ENCODE peak calls at places on chromosomes 12 and 14, in ten cellular contexts. T is testis, Q is Panc1, B is heart left ventricle, U is psoas muscle, J is left ventricle myocardium inferior, S is Peyer's patch, E is right lobe of liver, W is GM23338, K is upper lobe of right lung. F is an unnamed sample. For H3K27me3, the result is how much of the 10 kb centered on the place peaks cover.

GRCh38 chr12:64780531-64781373 is 21.5 kb upstream of the GNS start:
- DNase-seq in T (peak), Q (no peak), B (peak), U (peak), J (peak), S (peak), E (peak), W (peak), K (peak), F (no peak)

GRCh38 chr12:103632554-103633216 is 45.6 kb downstream of the STAB2 start:
- DNase-seq in T (peak), Q (peak), B (no peak), U (peak), J (no peak), S (peak), E (peak), W (peak), K (peak), F (no peak)

GRCh38 chr12:30573145-30573544 is 122.5 kb downstream of the IPO8 start:
- DNase-seq in T (no peak), Q (no peak), B (no peak), U (no peak), J (no peak), S (no peak), E (no peak), W (no peak), K (no peak), F (no peak)

GRCh38 chr12:57171668-57172067 is 24.2 kb upstream of the LRP1-AS start:
- DNase-seq in T (peak), Q (no peak), B (no peak), U (no peak), J (no peak), S (no peak), E (no peak), W (no peak), K (no peak), F (no peak)

GRCh38 chr14:35337557-35338255 is 45.5 kb downstream of the PSMA6 start:
- DNase-seq in T (no peak), Q (no peak), B (no peak), U (no peak), J (no peak), S (peak), E (no peak), W (peak), K (peak), F (no peak)

GRCh38 chr12:81797100-81797499 is 38.0 kb upstream of the PPFIA2 start:
- DNase-seq in T (no peak), Q (no peak), B (no peak), U (no peak), J (no peak), S (no peak), E (no peak), W (peak), K (no peak), F (no peak)

GRCh38 chr12:54217774-54218221 is 29.0 kb upstream of the SMUG1 start:
- DNase-seq in T (peak), Q (no peak), B (peak), U (no peak), J (peak), S (peak), E (no peak), W (peak), K (peak), F (no peak)

GRCh38 chr14:103542545-103543088 is 13.6 kb downstream of the TRMT61A start:
- DNase-seq in T (peak), Q (no peak), B (peak), U (peak), J (peak), S (no peak), E (peak), W (peak), K (no peak), F (no peak)

GRCh38 chr12:53867216-53868012 is 71.2 kb upstream of the HOXC13 start:
- DNase-seq in T (no peak), Q (no peak), B (no peak), U (no peak), J (no peak), S (no peak), E (no peak), W (peak), K (no peak), F (no peak)

GRCh38 chr14:77498984-77499527 is 440 bp upstream of the ISM2 start:
- DNase-seq in T (peak), Q (no peak), B (no peak), U (no peak), J (no peak), S (no peak), E (no peak), W (peak), K (peak), F (no peak)

GRCh38 chr14:77862154-77862783 is 62.4 kb downstream of the ADCK1 start:
- DNase-seq in T (peak), Q (peak), B (peak), U (peak), J (peak), S (peak), E (peak), W (peak), K (peak), F (peak)

GRCh38 chr12:7120166-7120565 is 8.5 kb downstream of the RBP5 start:
- DNase-seq in T (no peak), Q (no peak), B (no peak), U (no peak), J (no peak), S (no peak), E (no peak), W (no peak), K (no peak), F (no peak)

GRCh38 chr14:90624732-90625444 is 191.3 kb downstream of the TTC7B start:
- DNase-seq in T (no peak), Q (no peak), B (no peak), U (no peak), J (no peak), S (no peak), E (no peak), W (peak), K (no peak), F (no peak)

GRCh38 chr12:124554429-124555029 is 12.9 kb downstream of the NCOR2 start:
- DNase-seq in T (no peak), Q (no peak), B (peak), U (no peak), J (peak), S (no peak), E (no peak), W (no peak), K (no peak), F (no peak)

GRCh38 chr12:27123642-27124041 is 41.3 kb upstream of the C12orf71 start:
- DNase-seq in T (no peak), Q (no peak), B (no peak), U (no peak), J (no peak), S (no peak), E (no peak), W (peak), K (no peak), F (no peak)

GRCh38 chr12:115467531-115467930 is 783.6 kb upstream of the TBX3 start:
- DNase-seq in T (no peak), Q (no peak), B (no peak), U (no peak), J (no peak), S (no peak), E (no peak), W (no peak), K (no peak), F (no peak)

GRCh38 chr12:132451172-132451835 is 38.6 kb upstream of the FBRSL1 start:
- DNase-seq in T (no peak), Q (no peak), B (no peak), U (no peak), J (no peak), S (peak), E (peak), W (no peak), K (no peak), F (no peak)

GRCh38 chr12:49098035-49098451 is 3.4 kb upstream of the DHH start:
- DNase-seq in T (peak), Q (peak), B (peak), U (no peak), J (peak), S (peak), E (peak), W (peak), K (peak), F (no peak)

GRCh38 chr14:53108292-53108937 is 44.7 kb downstream of the DDHD1 start:
- DNase-seq in T (no peak), Q (no peak), B (no peak), U (no peak), J (no peak), S (no peak), E (no peak), W (no peak), K (no peak), F (no peak)

GRCh38 chr12:106769546-106769945 is 4.9 kb upstream of the RIC8B start:
- DNase-seq in T (no peak), Q (no peak), B (no peak), U (no peak), J (no peak), S (no peak), E (no peak), W (no peak), K (no peak), F (no peak)

GRCh38 chr14:48936881-48937280 is 649.3 kb downstream of the RPS29 start:
- DNase-seq in T (no peak), Q (no peak), B (no peak), U (no peak), J (no peak), S (no peak), E (no peak), W (no peak), K (no peak), F (no peak)

GRCh38 chr14:65287264-65288131 is 125.0 kb upstream of the FUT8 start:
- DNase-seq in T (no peak), Q (no peak), B (no peak), U (no peak), J (no peak), S (peak), E (no peak), W (peak), K (no peak), F (no peak)

GRCh38 chr14:51776102-51776894 is 84.1 kb upstream of the GNG2 start:
- DNase-seq in T (peak), Q (no peak), B (peak), U (peak), J (peak), S (no peak), E (peak), W (peak), K (no peak), F (peak)

GRCh38 chr12:100290016-100290415 is 23.0 kb downstream of the SCYL2 start:
- DNase-seq in T (no peak), Q (no peak), B (no peak), U (no peak), J (no peak), S (no peak), E (no peak), W (no peak), K (no peak), F (no peak)

GRCh38 chr12:30357712-30358111 is 338.0 kb downstream of the IPO8 start:
- DNase-seq in T (no peak), Q (no peak), B (no peak), U (no peak), J (no peak), S (no peak), E (no peak), W (no peak), K (no peak), F (no peak)

GRCh38 chr12:9872116-9872515 is 3.0 kb upstream of the CLEC2B start:
- DNase-seq in T (no peak), Q (no peak), B (no peak), U (no peak), J (no peak), S (no peak), E (no peak), W (no peak), K (no peak), F (no peak)

GRCh38 chr12:53268009-53268636 is at the start of gene ESPL1:
- DNase-seq in T (peak), Q (no peak), B (peak), U (peak), J (peak), S (peak), E (peak), W (peak), K (peak), F (peak)

GRCh38 chr12:5809586-5809985 is 135.5 kb downstream of the ANO2 start:
- DNase-seq in T (no peak), Q (no peak), B (no peak), U (no peak), J (no peak), S (no peak), E (no peak), W (no peak), K (no peak), F (no peak)

GRCh38 chr14:24071144-24071697 is at the start of gene CPNE6:
- DNase-seq in T (no peak), Q (no peak), B (no peak), U (no peak), J (no peak), S (no peak), E (no peak), W (no peak), K (no peak), F (no peak)

GRCh38 chr12:89946518-89946917 is 237.9 kb upstream of the ATP2B1 start:
- DNase-seq in T (no peak), Q (no peak), B (no peak), U (no peak), J (no peak), S (no peak), E (no peak), W (no peak), K (no peak), F (no peak)

DNA sequence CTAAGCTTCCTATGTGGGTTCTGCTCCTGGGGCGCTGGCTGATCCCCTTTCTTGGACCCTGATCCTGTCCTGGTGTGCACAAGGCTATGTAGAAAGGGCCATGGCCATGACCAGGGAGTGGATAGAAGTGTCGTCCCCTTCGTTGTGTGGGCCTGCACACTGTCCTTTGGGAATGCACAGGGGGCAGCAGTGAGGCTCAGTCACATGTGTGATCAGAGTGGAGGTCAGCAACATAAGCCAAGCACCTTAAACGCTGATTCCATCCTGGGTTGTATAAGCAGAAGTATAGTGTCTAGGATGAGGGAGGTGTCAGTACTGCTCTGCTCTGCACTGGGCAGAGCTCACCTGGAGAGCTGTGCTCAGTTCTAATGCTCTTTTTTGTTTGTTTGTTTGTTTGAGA is 48.4 kb downstream of the ESRRB start:
- DNase-seq in T (no peak), Q (no peak), B (no peak), U (no peak), J (no peak), S (no peak), E (no peak), W (peak), K (no peak), F (no peak)
- TF ChIP-seq CTCF in T (no peak), Q (no peak), B (no peak), U (no peak), J (no peak), S (no peak), E (no peak), W (peak), K (no peak), F (no peak)

GRCh38 chr12:122506393-122506938 is 5.7 kb upstream of the ZCCHC8 start:
- DNase-seq in T (no peak), Q (no peak), B (no peak), U (no peak), J (no peak), S (no peak), E (no peak), W (no peak), K (no peak), F (no peak)
- H3K27me3 ChIP-seq in T (under half), Q (under half), B (under half), U (under half), J (under half), S (under half), E (under half), W (under half), K (under half), F (under half)

GRCh38 chr14:55893695-55894094 is 224.5 kb upstream of the PELI2 start:
- DNase-seq in T (no peak), Q (no peak), B (no peak), U (no peak), J (no peak), S (no peak), E (no peak), W (no peak), K (no peak), F (no peak)

GRCh38 chr14:55901281-55901680 is 216.9 kb upstream of the PELI2 start:
- DNase-seq in T (no peak), Q (no peak), B (no peak), U (no peak), J (no peak), S (no peak), E (no peak), W (no peak), K (no peak), F (no peak)

GRCh38 chr14:55898938-55899337 is 219.3 kb upstream of the PELI2 start:
- DNase-seq in T (no peak), Q (no peak), B (peak), U (no peak), J (no peak), S (no peak), E (no peak), W (no peak), K (no peak), F (no peak)

GRCh38 chr14:55904086-55904485 is 214.1 kb upstream of the PELI2 start:
- DNase-seq in T (no peak), Q (no peak), B (no peak), U (no peak), J (no peak), S (no peak), E (no peak), W (no peak), K (no peak), F (no peak)

DNA sequence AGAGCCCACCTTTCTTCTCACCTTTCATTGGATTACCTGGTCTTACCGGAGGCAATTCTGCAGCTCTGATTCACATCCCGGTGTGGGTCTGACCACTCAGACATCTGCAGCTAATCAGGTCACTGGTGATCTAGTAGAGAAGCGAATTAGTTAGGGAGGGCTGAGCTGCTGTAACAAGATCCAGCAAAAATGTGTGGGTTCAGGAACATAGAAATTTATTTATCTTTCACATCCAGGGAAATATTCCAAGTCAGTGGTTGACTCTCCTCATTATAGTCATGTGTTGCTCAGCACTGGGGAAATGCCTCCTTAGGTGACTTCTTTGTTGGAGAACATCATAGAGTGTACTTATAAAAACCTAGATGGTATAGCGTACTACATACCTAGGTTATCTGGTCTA is 218.7 kb upstream of the PELI2 start:
- DNase-seq in T (no peak), Q (no peak), B (no peak), U (no peak), J (no peak), S (no peak), E (no peak), W (no peak), K (no peak), F (no peak)
- TF ChIP-seq CTCF in T (no peak), Q (no peak), B (no peak), U (no peak), J (no peak), S (no peak), E (no peak), W (no peak), K (no peak), F (no peak)

GRCh38 chr12:98594050-98594853 is 766 bp downstream of the SLC25A3 start:
- DNase-seq in T (peak), Q (no peak), B (peak), U (peak), J (peak), S (peak), E (peak), W (peak), K (peak), F (peak)

GRCh38 chr12:98595152-98595988 is 1.9 kb downstream of the SLC25A3 start:
- DNase-seq in T (no peak), Q (no peak), B (no peak), U (no peak), J (no peak), S (no peak), E (no peak), W (no peak), K (no peak), F (no peak)

GRCh38 chr12:98592825-98593322 is 612 bp upstream of the SLC25A3 start:
- DNase-seq in T (no peak), Q (no peak), B (no peak), U (no peak), J (no peak), S (no peak), E (no peak), W (no peak), K (no peak), F (no peak)

GRCh38 chr12:98591209-98591608 is 2.3 kb upstream of the SLC25A3 start:
- DNase-seq in T (no peak), Q (no peak), B (no peak), U (no peak), J (no peak), S (no peak), E (no peak), W (no peak), K (no peak), F (no peak)

DNA sequence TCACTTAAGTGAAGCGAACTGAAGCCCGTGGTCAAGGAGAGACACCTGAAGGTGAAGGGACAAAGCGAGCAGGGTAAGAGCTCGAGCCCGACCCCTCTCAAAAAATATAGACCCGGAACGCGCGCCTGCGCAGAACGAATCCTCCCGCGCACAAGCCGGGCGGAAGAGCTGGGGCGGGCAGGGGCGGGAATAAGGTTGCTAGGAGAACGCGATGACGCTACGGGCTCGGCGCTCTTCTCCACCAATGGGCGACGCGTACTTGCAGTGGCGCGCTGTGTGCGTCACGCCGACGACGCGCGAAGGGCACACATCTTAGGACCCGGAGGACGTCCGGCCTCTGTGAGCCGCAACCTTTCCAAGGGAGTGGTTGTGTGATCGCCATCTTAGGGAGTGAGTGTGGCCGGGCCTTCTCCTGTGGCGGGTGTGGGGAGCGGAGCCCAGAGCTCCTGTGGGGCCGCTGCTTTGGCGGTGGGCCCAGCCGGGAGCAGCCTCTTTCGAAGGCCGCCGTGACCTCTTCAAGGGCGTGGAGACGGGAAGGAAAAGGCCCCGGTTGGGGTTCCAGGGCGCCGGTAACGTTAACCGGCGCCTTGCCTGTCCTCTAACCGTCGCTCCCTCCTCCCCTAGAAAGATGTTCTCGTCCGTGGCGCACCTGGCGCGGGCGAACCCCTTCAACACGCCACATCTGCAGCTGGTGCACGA is at the start of gene SLC25A3:
- DNase-seq in T (peak), Q (peak), B (peak), U (peak), J (peak), S (peak), E (peak), W (peak), K (peak), F (peak)
- H3K27me3 ChIP-seq in T (under half), Q (under half), B (under half), U (under half), J (under half), S (under half), E (under half), W (under half), K (under half), F (under half)

DNA sequence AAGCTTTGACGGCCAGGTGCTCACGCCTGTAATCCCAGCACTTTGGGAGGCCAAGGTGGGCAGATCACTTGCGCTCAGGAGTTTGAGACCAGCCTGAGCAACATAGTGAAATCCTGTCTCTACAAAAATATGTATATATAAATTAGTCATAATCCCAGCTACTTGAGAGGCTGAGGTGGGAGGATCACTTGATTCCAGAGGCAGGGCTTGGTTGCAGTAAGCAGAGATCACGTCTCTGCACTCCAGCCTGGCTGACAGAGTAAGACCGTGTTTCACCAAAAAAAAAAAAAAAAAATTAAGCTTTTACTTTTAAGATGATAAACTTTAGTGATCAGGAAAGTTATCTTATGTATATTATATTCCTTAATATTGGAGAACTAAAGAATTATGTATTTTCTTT is 18.0 kb upstream of the SNAPC1 start:
- DNase-seq in T (no peak), Q (no peak), B (no peak), U (no peak), J (no peak), S (no peak), E (no peak), W (no peak), K (no peak), F (no peak)
- TF ChIP-seq CTCF in T (no peak), Q (no peak), B (no peak), U (no peak), J (no peak), S (no peak), E (no peak), W (no peak), K (no peak), F (no peak)